ENCODE peak calls at places on chromosomes 4 and X, in ten cellular contexts. One of them, this sample, is unnamed.

GRCh38 chr4:6480532-6481088 is 8.2 kb upstream of the PPP2R2C start:
- DNase-seq in kidney tubule cell: peak; percentile 87
- DNase-seq in MCF 10A: no peak
- DNase-seq in ACHN: no peak
- DNase-seq in body of pancreas: no peak
- DNase-seq in iPS DF 6.9: no peak
- DNase-seq in CD4-positive, alpha-beta T cell: no peak
- DNase-seq in H4: no peak
- DNase-seq in HS-5: no peak
- DNase-seq in AG20443: no peak
- DNase-seq in this sample: no peak

GRCh38 chr4:87529187-87529586 is at the start of gene SPARCL1:
- DNase-seq in MCF 10A: no peak
- DNase-seq in H4: no peak
- DNase-seq in AG20443: no peak
- DNase-seq in body of pancreas: peak; percentile 21
- DNase-seq in ACHN: no peak
- DNase-seq in CD4-positive, alpha-beta T cell: no peak
- DNase-seq in iPS DF 6.9: no peak
- DNase-seq in HS-5: no peak
- DNase-seq in kidney tubule cell: no peak
- DNase-seq in this sample: no peak

GRCh38 chr4:3873446-3874415 is 107.5 kb downstream of the ADRA2C start:
- DNase-seq in H4: no peak
- DNase-seq in kidney tubule cell: no peak
- DNase-seq in CD4-positive, alpha-beta T cell: no peak
- DNase-seq in AG20443: no peak
- DNase-seq in ACHN: no peak
- DNase-seq in MCF 10A: no peak
- DNase-seq in HS-5: no peak
- DNase-seq in iPS DF 6.9: no peak
- DNase-seq in body of pancreas: no peak
- DNase-seq in this sample: no peak

GRCh38 chr4:183852910-183853555 is 52.1 kb upstream of the STOX2 start:
- DNase-seq in kidney tubule cell: no peak
- DNase-seq in AG20443: no peak
- DNase-seq in body of pancreas: no peak
- DNase-seq in ACHN: no peak
- DNase-seq in H4: no peak
- DNase-seq in MCF 10A: no peak
- DNase-seq in CD4-positive, alpha-beta T cell: no peak
- DNase-seq in HS-5: no peak
- DNase-seq in iPS DF 6.9: no peak
- DNase-seq in this sample: no peak

GRCh38 chrX:151896734-151897474 is 15.8 kb upstream of the MAGEA4 start:
- DNase-seq in kidney tubule cell: no peak
- DNase-seq in H4: peak; percentile 45
- DNase-seq in HS-5: peak; percentile 37
- DNase-seq in body of pancreas: no peak
- DNase-seq in iPS DF 6.9: no peak
- DNase-seq in MCF 10A: peak; percentile 41
- DNase-seq in ACHN: no peak
- DNase-seq in CD4-positive, alpha-beta T cell: no peak
- DNase-seq in AG20443: peak; percentile 19
- DNase-seq in this sample: no peak

GRCh38 chr4:158775091-158775651 is 6.3 kb downstream of the FNIP2 start:
- DNase-seq in body of pancreas: no peak
- DNase-seq in iPS DF 6.9: no peak
- DNase-seq in HS-5: no peak
- DNase-seq in ACHN: peak; percentile 52
- DNase-seq in kidney tubule cell: peak; percentile 55
- DNase-seq in AG20443: peak; percentile 62
- DNase-seq in H4: no peak
- DNase-seq in CD4-positive, alpha-beta T cell: no peak
- DNase-seq in MCF 10A: peak; percentile 50
- DNase-seq in this sample: no peak

GRCh38 chrX:55167124-55167523 is 53.0 kb upstream of the PAGE5 start:
- DNase-seq in ACHN: no peak
- DNase-seq in HS-5: no peak
- DNase-seq in CD4-positive, alpha-beta T cell: no peak
- DNase-seq in body of pancreas: no peak
- DNase-seq in AG20443: no peak
- DNase-seq in H4: peak; percentile 4
- DNase-seq in iPS DF 6.9: no peak
- DNase-seq in kidney tubule cell: peak; percentile 46
- DNase-seq in MCF 10A: peak; percentile 5
- DNase-seq in this sample: no peak

GRCh38 chr4:80989921-80990544 is 40.5 kb upstream of the BMP3 start:
- DNase-seq in AG20443: peak; percentile 55
- DNase-seq in kidney tubule cell: peak; percentile 65
- DNase-seq in iPS DF 6.9: peak; percentile 13
- DNase-seq in CD4-positive, alpha-beta T cell: no peak
- DNase-seq in H4: peak; percentile 45
- DNase-seq in MCF 10A: peak; percentile 70
- DNase-seq in ACHN: peak; percentile 64
- DNase-seq in HS-5: peak; percentile 34
- DNase-seq in body of pancreas: peak; percentile 20
- DNase-seq in this sample: peak; percentile 18

GRCh38 chrX:11445540-11445939 is 152.3 kb downstream of the AMELX start:
- DNase-seq in ACHN: no peak
- DNase-seq in AG20443: no peak
- DNase-seq in body of pancreas: no peak
- DNase-seq in kidney tubule cell: no peak
- DNase-seq in MCF 10A: no peak
- DNase-seq in CD4-positive, alpha-beta T cell: no peak
- DNase-seq in iPS DF 6.9: no peak
- DNase-seq in HS-5: no peak
- DNase-seq in H4: no peak
- DNase-seq in this sample: no peak

GRCh38 chr4:26410385-26411293 is 79.6 kb downstream of the CCKAR start:
- DNase-seq in kidney tubule cell: peak; percentile 62
- DNase-seq in CD4-positive, alpha-beta T cell: no peak
- DNase-seq in HS-5: no peak
- DNase-seq in ACHN: peak; percentile 64
- DNase-seq in AG20443: peak; percentile 35
- DNase-seq in MCF 10A: peak; percentile 63
- DNase-seq in body of pancreas: peak; percentile 29
- DNase-seq in iPS DF 6.9: no peak
- DNase-seq in H4: peak; percentile 55
- DNase-seq in this sample: peak; percentile 14

This sample was measured in kidney epithelial cell.